ENCODE peak calls at places on chromosomes 12 and 14, in nine cellular contexts. U is NCI-H345; W is effector memory CD4-positive, alpha-beta T cell; A is HuH-7; M is posterior vena cava; G is GM20000; O is psoas muscle; C is neuronal stem cell; Q is GM12864. R is an unnamed sample.

GRCh38 chr12:124620606-124621295 is 53.3 kb upstream of the NCOR2 start:
- DNase-seq in U (no peak), W (no peak), A (no peak), M (peak), G (no peak), O (no peak), C (no peak), Q (no peak), R (no peak)

GRCh38 chr12:67741234-67741633 is 92.7 kb downstream of the DYRK2 start:
- DNase-seq in U (no peak), W (no peak), A (no peak), M (no peak), G (no peak), O (no peak), C (no peak), Q (no peak), R (no peak)

GRCh38 chr14:91649930-91650329 is 82.0 kb downstream of the CATSPERB start:
- DNase-seq in U (peak), W (no peak), A (peak), M (no peak), G (peak), O (no peak), C (no peak), Q (peak), R (no peak)

GRCh38 chr14:74548881-74549280 is 55.3 kb downstream of the ISCA2 start:
- DNase-seq in U (no peak), W (no peak), A (no peak), M (peak), G (no peak), O (peak), C (no peak), Q (no peak), R (no peak)

GRCh38 chr12:27236498-27236897 is 7.6 kb upstream of the STK38L start:
- DNase-seq in U (no peak), W (no peak), A (no peak), M (no peak), G (no peak), O (no peak), C (no peak), Q (no peak), R (no peak)

GRCh38 chr14:25132734-25133422 is 82.9 kb upstream of the STXBP6 start:
- DNase-seq in U (peak), W (peak), A (peak), M (peak), G (peak), O (peak), C (peak), Q (no peak), R (peak)

GRCh38 chr12:10067259-10067658 is 31.5 kb downstream of the CLEC1A start:
- DNase-seq in U (no peak), W (no peak), A (no peak), M (no peak), G (no peak), O (no peak), C (no peak), Q (no peak), R (no peak)

GRCh38 chr12:109951751-109952150 is 44.4 kb downstream of the GIT2 start:
- DNase-seq in U (no peak), W (no peak), A (no peak), M (no peak), G (no peak), O (peak), C (no peak), Q (no peak), R (no peak)

GRCh38 chr12:1360812-1361211 is 233.6 kb downstream of the FBXL14 start:
- DNase-seq in U (no peak), W (no peak), A (no peak), M (no peak), G (no peak), O (no peak), C (no peak), Q (no peak), R (no peak)

GRCh38 chr14:48323655-48324054 is 648.2 kb upstream of the MDGA2 start:
- DNase-seq in U (no peak), W (no peak), A (no peak), M (no peak), G (no peak), O (no peak), C (no peak), Q (no peak), R (no peak)

GRCh38 chr14:100815478-100816285 is 10.2 kb upstream of the MEG3 start:
- DNase-seq in U (no peak), W (no peak), A (no peak), M (peak), G (no peak), O (no peak), C (no peak), Q (no peak), R (no peak)

R was measured in head of caudate nucleus.